ENCODE peak calls at places on chromosomes 1 and 21, in four cellular contexts. V, H, N and I are unnamed samples.

GRCh38 chr1:91092503-91092902 is 70.7 kb upstream of the ZNF644 start:
- DNase-seq in V (no peak), H (no peak), N (no peak), I (no peak)

GRCh38 chr1:10730985-10731384 is 65.5 kb downstream of the CASZ1 start:
- DNase-seq in V (peak; percentile 23), H (peak; percentile 69), N (no peak), I (no peak)

GRCh38 chr1:17287377-17287776 is 20.6 kb upstream of the PADI4 start:
- DNase-seq in V (peak; percentile 18), H (peak; percentile 73), N (no peak), I (no peak)

GRCh38 chr1:1155258-1155657 is 18.4 kb upstream of the TTLL10 start:
- DNase-seq in V (no peak), H (no peak), N (no peak), I (no peak)

GRCh38 chr1:169601096-169601881 is 15.0 kb upstream of the F5 start:
- DNase-seq in V (peak; percentile 57), H (peak; percentile 20), N (no peak), I (no peak)

GRCh38 chr1:211813590-211813989 is 17.0 kb downstream of the LPGAT1 start:
- DNase-seq in V (no peak), H (peak; percentile 36), N (no peak), I (no peak)

GRCh38 chr21:45313015-45313414 is 25.3 kb upstream of the POFUT2 start:
- DNase-seq in V (no peak), H (no peak), N (no peak), I (no peak)

GRCh38 chr1:14486401-14487110 is 111.9 kb upstream of the KAZN start:
- DNase-seq in V (no peak), H (peak; percentile 69), N (no peak), I (no peak)

GRCh38 chr1:202750024-202750423 is 39.8 kb upstream of the SYT2 start:
- DNase-seq in V (no peak), H (no peak), N (no peak), I (no peak)

GRCh38 chr1:15454256-15454655 is 2.3 kb upstream of the CELA2A start:
- DNase-seq in V (no peak), H (peak; percentile 87), N (no peak), I (no peak)

GRCh38 chr1:206912445-206913095 is 9.2 kb downstream of the FCMR start:
- DNase-seq in V (peak; percentile 77), H (peak; percentile 75), N (no peak), I (peak; percentile 73)

GRCh38 chr1:38507563-38507962 is 352.0 kb downstream of the RRAGC start:
- DNase-seq in V (no peak), H (no peak), N (no peak), I (no peak)

GRCh38 chr1:230171337-230172015 is 104.4 kb downstream of the GALNT2 start:
- DNase-seq in V (no peak), H (peak; percentile 79), N (no peak), I (peak; percentile 4)

GRCh38 chr1:102798718-102799117 is 309.6 kb downstream of the COL11A1 start:
- DNase-seq in V (no peak), H (no peak), N (no peak), I (no peak)

GRCh38 chr1:89605692-89606091 is 27.2 kb upstream of the LRRC8C start:
- DNase-seq in V (no peak), H (peak; percentile 55), N (no peak), I (no peak)

GRCh38 chr1:35808376-35809155 is 750 bp downstream of the AGO4 start:
- DNase-seq in V (peak; percentile 50), H (no peak), N (no peak), I (peak; percentile 33)

GRCh38 chr21:15592271-15592860 is 137.4 kb upstream of the USP25 start:
- DNase-seq in V (peak; percentile 24), H (peak; percentile 45), N (no peak), I (no peak)

GRCh38 chr1:15919316-15919715 is 56.6 kb downstream of the ZBTB17 start:
- DNase-seq in V (peak; percentile 47), H (peak; percentile 84), N (no peak), I (no peak)

GRCh38 chr21:44647222-44647552 is 973 bp downstream of the KRTAP10-11 start:
- DNase-seq in V (no peak), H (no peak), N (no peak), I (no peak)

GRCh38 chr1:159012495-159012894 is 2.8 kb downstream of the IFI16 start:
- DNase-seq in V (no peak), H (peak; percentile 24), N (no peak), I (no peak)

GRCh38 chr1:17669866-17670451 is 85.2 kb upstream of the ACTL8 start:
- DNase-seq in V (no peak), H (no peak), N (no peak), I (no peak)

GRCh38 chr21:26120833-26121232 is 49.7 kb downstream of the APP start:
- DNase-seq in V (peak; percentile 87), H (no peak), N (no peak), I (peak; percentile 64)

GRCh38 chr1:27391511-27392095 is 819 bp upstream of the GPR3 start:
- DNase-seq in V (peak; percentile 82), H (peak; percentile 57), N (no peak), I (peak; percentile 86)

GRCh38 chr1:220734571-220735326 is 13.4 kb upstream of the MTARC2 start:
- DNase-seq in V (no peak), H (peak; percentile 81), N (no peak), I (no peak)

GRCh38 chr1:224521904-224522734 is 87.5 kb upstream of the WDR26 start:
- DNase-seq in V (no peak), H (no peak), N (no peak), I (no peak)

GRCh38 chr1:172742599-172743500 is 83.9 kb downstream of the FASLG start:
- DNase-seq in V (peak; percentile 34), H (peak; percentile 51), N (no peak), I (no peak)

GRCh38 chr1:93905734-93906133 is 3.5 kb downstream of the GCLM start:
- DNase-seq in V (no peak), H (peak; percentile 62), N (no peak), I (no peak)

GRCh38 chr1:17564458-17565393 is 25.2 kb downstream of the ARHGEF10L start:
- DNase-seq in V (no peak), H (no peak), N (no peak), I (no peak)

GRCh38 chr1:156592910-156593732 is 1.5 kb downstream of the NAXE start:
- DNase-seq in V (no peak), H (no peak), N (no peak), I (no peak)

GRCh38 chr1:185663332-185663731 is 70.9 kb upstream of the HMCN1 start:
- DNase-seq in V (no peak), H (no peak), N (no peak), I (no peak)

GRCh38 chr1:26019641-26020315 is 1.8 kb upstream of the EXTL1 start:
- DNase-seq in V (no peak), H (peak; percentile 56), N (no peak), I (no peak)

GRCh38 chr1:116763787-116764465 is 9.7 kb downstream of the CD2 start:
- DNase-seq in V (peak; percentile 61), H (no peak), N (no peak), I (peak; percentile 52)

GRCh38 chr1:98088361-98088760 is 167.5 kb upstream of the DPYD start:
- DNase-seq in V (no peak), H (no peak), N (no peak), I (no peak)

GRCh38 chr21:14046401-14046800 is 164.4 kb downstream of the LIPI start:
- DNase-seq in V (no peak), H (peak; percentile 17), N (no peak), I (no peak)

DNA sequence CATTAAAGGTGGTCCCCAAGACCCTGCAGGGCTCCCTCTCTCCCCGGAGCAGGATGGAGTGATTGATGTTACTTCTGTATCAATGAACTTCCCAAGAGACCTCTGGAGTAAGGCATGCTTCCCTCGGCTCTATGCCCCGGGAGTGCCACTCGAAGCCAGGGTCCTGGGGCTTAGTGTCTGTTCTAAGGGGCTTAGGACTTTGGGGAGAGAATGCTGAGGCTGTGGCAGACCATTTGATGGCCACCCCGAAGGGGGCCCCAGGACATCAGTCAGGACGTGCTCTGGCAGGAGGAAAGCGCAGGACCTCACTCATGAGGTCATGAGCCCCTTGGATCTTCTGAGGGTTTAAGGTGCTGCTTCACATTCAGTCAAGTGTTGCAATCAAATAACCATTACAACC is 7.5 kb downstream of the KIAA1614 start:
- DNase-seq in V (no peak), H (no peak), N (no peak), I (no peak)
- H4K5ac ChIP-seq in V (no peak overlapping the region), H (no peak overlapping the region), N (no peak overlapping the region), I (no peak overlapping the region)

DNA sequence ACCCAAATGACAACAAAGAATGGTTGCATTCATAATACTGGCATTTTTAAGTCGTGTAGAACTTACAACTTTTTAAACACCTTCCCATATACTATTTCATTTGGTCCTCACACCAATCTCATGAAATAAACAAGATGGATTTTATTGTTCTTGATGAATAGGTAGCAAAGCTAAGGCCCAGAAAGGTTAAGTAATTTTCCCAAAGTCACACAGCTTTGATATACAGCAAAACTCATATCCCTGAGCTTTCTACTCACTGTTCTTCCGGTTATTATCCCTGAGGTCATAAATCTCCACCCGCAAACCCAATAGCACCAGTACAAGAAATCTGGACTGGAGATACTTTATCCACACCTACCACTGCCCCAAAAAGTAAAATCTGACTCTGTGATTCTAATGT is 186.2 kb downstream of the RUNX1 start:
- DNase-seq in V (no peak), H (no peak), N (no peak), I (no peak)
- H4K5ac ChIP-seq in V (no peak overlapping the region), H (no peak overlapping the region), N (no peak overlapping the region), I (no peak overlapping the region)

GRCh38 chr1:231332761-231333160 is 4.9 kb downstream of the EXOC8 start:
- DNase-seq in V (no peak), H (no peak), N (no peak), I (no peak)
- H4K5ac ChIP-seq in V (no peak overlapping the region), H (no peak overlapping the region), N (no peak overlapping the region), I (no peak overlapping the region)

GRCh38 chr1:22218618-22219250 is 75.8 kb upstream of the WNT4 start:
- DNase-seq in V (no peak), H (no peak), N (no peak), I (no peak)
- H4K5ac ChIP-seq in V (no peak overlapping the region), H (no peak overlapping the region), N (no peak overlapping the region), I (no peak overlapping the region)

DNA sequence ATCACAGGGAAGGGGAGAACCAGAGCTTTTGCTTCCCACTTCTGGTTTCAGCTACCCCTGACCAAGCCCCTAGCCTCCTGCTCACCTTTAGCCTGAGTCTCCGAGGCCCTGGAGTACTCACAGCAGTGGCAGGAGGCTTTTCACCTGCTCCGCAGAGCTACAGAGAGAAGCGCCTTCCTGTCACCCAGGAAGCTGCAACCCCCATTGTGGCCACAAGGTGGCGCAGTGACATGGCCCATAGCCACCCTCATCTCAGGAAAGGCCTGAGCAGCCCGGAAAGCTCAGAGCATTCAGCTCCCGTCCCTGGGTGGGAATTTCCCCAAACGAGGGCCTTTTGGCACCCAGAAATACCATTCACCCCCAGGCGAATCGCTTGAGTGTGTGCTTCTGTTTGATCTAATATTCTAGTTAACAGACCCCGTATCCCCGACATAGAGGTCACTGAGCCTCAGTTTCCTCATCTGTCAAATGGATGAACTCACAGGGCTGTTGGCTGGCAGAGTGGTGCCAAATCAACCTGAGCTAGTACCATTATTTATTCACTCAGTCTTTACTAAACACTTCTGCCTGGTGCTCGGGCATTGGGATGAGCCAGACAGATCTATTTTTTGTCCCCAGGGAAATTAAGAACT is 25.3 kb downstream of the A3GALT2 start:
- DNase-seq in V (peak; percentile 85), H (peak; percentile 73), N (peak; percentile 59), I (peak; percentile 90)
- H4K5ac ChIP-seq in V (no peak overlapping the region), H (no peak overlapping the region), N (no peak overlapping the region), I (no peak overlapping the region)

GRCh38 chr1:37483785-37484184 is 9.4 kb downstream of the ZC3H12A start:
- DNase-seq in V (no peak), H (no peak), N (no peak), I (no peak)
- H4K5ac ChIP-seq in V (no peak overlapping the region), H (no peak overlapping the region), N (no peak overlapping the region), I (no peak overlapping the region)